ENCODE peak calls at places on chromosome 4, in four cellular contexts. One of them, this sample, is unnamed.

GRCh38 chr4:157804986-157805385 is 367.8 kb downstream of the GASK1B start:
- DNase-seq in PC-3: peak; percentile 23
- DNase-seq in fibroblast of villous mesenchyme: peak; percentile 5
- DNase-seq in ovary: no peak
- DNase-seq in this sample: peak; percentile 34

GRCh38 chr4:1364748-1365147 is 17.7 kb downstream of the UVSSA start:
- DNase-seq in fibroblast of villous mesenchyme: no peak
- DNase-seq in PC-3: no peak
- DNase-seq in ovary: no peak
- DNase-seq in this sample: no peak

GRCh38 chr4:85595796-85596559 is 121.0 kb downstream of the ARHGAP24 start:
- DNase-seq in ovary: no peak
- DNase-seq in fibroblast of villous mesenchyme: peak; percentile 63
- DNase-seq in PC-3: no peak
- DNase-seq in this sample: no peak

GRCh38 chr4:105709081-105709450 is 482 bp downstream of the GSTCD start:
- DNase-seq in PC-3: peak; percentile 8
- DNase-seq in fibroblast of villous mesenchyme: peak; percentile 33
- DNase-seq in ovary: no peak
- DNase-seq in this sample: peak; percentile 9

GRCh38 chr4:60683953-60684352 is 516.2 kb upstream of the ADGRL3 start:
- DNase-seq in fibroblast of villous mesenchyme: peak; percentile 48
- DNase-seq in ovary: no peak
- DNase-seq in PC-3: peak; percentile 66
- DNase-seq in this sample: peak; percentile 87

GRCh38 chr4:48913346-48913745 is 6.8 kb upstream of the OCIAD2 start:
- DNase-seq in ovary: no peak
- DNase-seq in fibroblast of villous mesenchyme: peak; percentile 21
- DNase-seq in PC-3: peak; percentile 84
- DNase-seq in this sample: peak; percentile 74

GRCh38 chr4:6942238-6942800 is 32.7 kb downstream of the TBC1D14 start:
- DNase-seq in PC-3: peak; percentile 51
- DNase-seq in fibroblast of villous mesenchyme: peak; percentile 99
- DNase-seq in ovary: no peak
- DNase-seq in this sample: peak; percentile 98

GRCh38 chr4:70734168-70734954 is 12.6 kb downstream of the RUFY3 start:
- DNase-seq in fibroblast of villous mesenchyme: peak; percentile 69
- DNase-seq in PC-3: peak; percentile 52
- DNase-seq in ovary: no peak
- DNase-seq in this sample: peak; percentile 68

GRCh38 chr4:108337923-108338322 is 169.2 kb upstream of the LEF1 start:
- DNase-seq in fibroblast of villous mesenchyme: peak; percentile 79
- DNase-seq in PC-3: no peak
- DNase-seq in ovary: no peak
- DNase-seq in this sample: peak; percentile 42

GRCh38 chr4:109406337-109406931 is 27.2 kb upstream of the SEC24B start:
- DNase-seq in fibroblast of villous mesenchyme: peak; percentile 69
- DNase-seq in ovary: no peak
- DNase-seq in PC-3: peak; percentile 70
- DNase-seq in this sample: peak; percentile 89

GRCh38 chr4:139077567-139078355 is 62.2 kb downstream of the NOCT start:
- DNase-seq in ovary: no peak
- DNase-seq in PC-3: no peak
- DNase-seq in fibroblast of villous mesenchyme: peak; percentile 12
- DNase-seq in this sample: no peak

GRCh38 chr4:187606581-187606980 is 389.0 kb upstream of the ZFP42 start:
- DNase-seq in fibroblast of villous mesenchyme: peak; percentile 58
- DNase-seq in ovary: no peak
- DNase-seq in PC-3: peak; percentile 64
- DNase-seq in this sample: peak; percentile 70

GRCh38 chr4:87819281-87819919 is 13.4 kb upstream of the MEPE start:
- DNase-seq in fibroblast of villous mesenchyme: peak; percentile 59
- DNase-seq in ovary: no peak
- DNase-seq in PC-3: peak; percentile 82
- DNase-seq in this sample: peak; percentile 86

GRCh38 chr4:87057835-87058234 is 123.0 kb downstream of the AFF1 start:
- DNase-seq in fibroblast of villous mesenchyme: no peak
- DNase-seq in PC-3: peak; percentile 13
- DNase-seq in ovary: no peak
- DNase-seq in this sample: peak; percentile 52

GRCh38 chr4:100414016-100414790 is 103.6 kb downstream of the EMCN start:
- DNase-seq in PC-3: peak; percentile 13
- DNase-seq in ovary: no peak
- DNase-seq in fibroblast of villous mesenchyme: no peak
- DNase-seq in this sample: no peak

GRCh38 chr4:101682946-101683345 is 107.6 kb upstream of the BANK1 start:
- DNase-seq in ovary: no peak
- DNase-seq in fibroblast of villous mesenchyme: no peak
- DNase-seq in PC-3: no peak
- DNase-seq in this sample: no peak

GRCh38 chr4:158129649-158130048 is 43.2 kb downstream of the GASK1B start:
- DNase-seq in PC-3: peak; percentile 37
- DNase-seq in ovary: no peak
- DNase-seq in fibroblast of villous mesenchyme: no peak
- DNase-seq in this sample: no peak

GRCh38 chr4:8871417-8872401 is at the start of gene HMX1:
- DNase-seq in ovary: no peak
- DNase-seq in fibroblast of villous mesenchyme: no peak
- DNase-seq in PC-3: no peak
- DNase-seq in this sample: no peak

GRCh38 chr4:10677796-10678497 is 6.6 kb downstream of the CLNK start:
- DNase-seq in PC-3: no peak
- DNase-seq in fibroblast of villous mesenchyme: no peak
- DNase-seq in ovary: no peak
- DNase-seq in this sample: no peak

GRCh38 chr4:180860136-180860720 is 1383.0 kb upstream of the TENM3 start:
- DNase-seq in PC-3: no peak
- DNase-seq in fibroblast of villous mesenchyme: no peak
- DNase-seq in ovary: no peak
- DNase-seq in this sample: no peak

GRCh38 chr4:89056953-89057398 is at the start of gene FAM13A:
- DNase-seq in ovary: peak; percentile 77
- DNase-seq in PC-3: peak; percentile 86
- DNase-seq in fibroblast of villous mesenchyme: peak; percentile 97
- DNase-seq in this sample: peak; percentile 99

GRCh38 chr4:24912252-24913098 is at the start of gene CCDC149:
- DNase-seq in ovary: peak; percentile 68
- DNase-seq in PC-3: peak; percentile 79
- DNase-seq in fibroblast of villous mesenchyme: peak; percentile 58
- DNase-seq in this sample: peak; percentile 60

GRCh38 chr4:79686976-79687375 is 278.9 kb upstream of the GK2 start:
- DNase-seq in fibroblast of villous mesenchyme: peak; percentile 5
- DNase-seq in ovary: no peak
- DNase-seq in PC-3: no peak
- DNase-seq in this sample: no peak

GRCh38 chr4:173167793-173168395 is 717 bp upstream of the GALNT7 start:
- DNase-seq in PC-3: peak; percentile 48
- DNase-seq in ovary: no peak
- DNase-seq in fibroblast of villous mesenchyme: no peak
- DNase-seq in this sample: peak; percentile 35

GRCh38 chr4:26867914-26868684 is 7.5 kb downstream of the STIM2 start:
- DNase-seq in PC-3: no peak
- DNase-seq in fibroblast of villous mesenchyme: no peak
- DNase-seq in ovary: peak; percentile 46
- DNase-seq in this sample: no peak

GRCh38 chr4:42995343-42995944 is 102.9 kb downstream of the GRXCR1 start:
- DNase-seq in PC-3: peak; percentile 49
- DNase-seq in ovary: no peak
- DNase-seq in fibroblast of villous mesenchyme: peak; percentile 31
- DNase-seq in this sample: peak; percentile 38
- TF ChIP-seq CTCF in PC-3: peak; percentile 72
- TF ChIP-seq CTCF in ovary: no peak
- TF ChIP-seq CTCF in fibroblast of villous mesenchyme: peak; percentile 68
- TF ChIP-seq CTCF in this sample: peak; percentile 60

DNA sequence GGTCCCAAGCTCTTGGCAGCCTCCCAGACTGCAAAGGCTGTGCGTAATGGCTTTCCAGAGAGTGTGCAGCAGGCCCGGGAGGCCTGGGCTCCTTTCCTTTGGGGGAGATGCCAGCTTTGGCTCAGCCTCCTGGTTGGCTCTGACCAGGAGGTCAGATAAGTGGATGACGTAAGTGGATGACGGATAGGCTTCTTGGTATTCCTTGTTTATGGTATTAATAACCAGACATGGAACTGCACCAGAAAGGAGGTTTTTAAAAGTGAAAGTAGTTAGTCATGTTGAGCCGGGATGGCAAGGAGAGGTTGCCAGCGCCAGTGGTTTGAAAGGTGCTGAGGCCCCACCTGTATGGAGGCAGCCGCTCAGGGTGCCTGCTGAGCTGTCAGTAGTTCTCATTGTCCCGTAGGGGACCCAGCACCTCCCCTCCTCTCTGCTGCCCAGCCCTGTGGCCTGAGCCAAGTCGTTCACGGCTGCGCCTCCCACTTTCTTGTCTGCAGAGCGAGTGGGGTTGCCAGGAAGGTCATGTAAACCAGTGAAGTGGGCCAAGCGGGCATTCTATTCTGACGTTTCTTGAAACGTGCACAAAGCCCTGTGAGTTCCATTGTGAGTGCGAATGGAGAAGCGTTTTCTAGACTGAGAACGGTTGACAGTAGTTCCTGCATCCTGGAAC is 28.7 kb upstream of the STOX2 start:
- DNase-seq in PC-3: peak; percentile 16
- DNase-seq in fibroblast of villous mesenchyme: peak; percentile 51
- DNase-seq in ovary: peak; percentile 97
- DNase-seq in this sample: peak; percentile 39
- H3K4me3 ChIP-seq in PC-3: peak overlapping the region; percentile 32
- H3K4me3 ChIP-seq in fibroblast of villous mesenchyme: peak overlapping the region; percentile 47
- H3K4me3 ChIP-seq in ovary: peak overlapping the region; percentile 45
- H3K4me3 ChIP-seq in this sample: no peak overlapping the region

GRCh38 chr4:4941741-4942140 is 77.5 kb downstream of the CYTL1 start:
- DNase-seq in fibroblast of villous mesenchyme: no peak
- DNase-seq in PC-3: no peak
- DNase-seq in ovary: no peak
- DNase-seq in this sample: no peak
- TF ChIP-seq CTCF in fibroblast of villous mesenchyme: no peak
- TF ChIP-seq CTCF in PC-3: no peak
- TF ChIP-seq CTCF in ovary: no peak
- TF ChIP-seq CTCF in this sample: no peak

DNA sequence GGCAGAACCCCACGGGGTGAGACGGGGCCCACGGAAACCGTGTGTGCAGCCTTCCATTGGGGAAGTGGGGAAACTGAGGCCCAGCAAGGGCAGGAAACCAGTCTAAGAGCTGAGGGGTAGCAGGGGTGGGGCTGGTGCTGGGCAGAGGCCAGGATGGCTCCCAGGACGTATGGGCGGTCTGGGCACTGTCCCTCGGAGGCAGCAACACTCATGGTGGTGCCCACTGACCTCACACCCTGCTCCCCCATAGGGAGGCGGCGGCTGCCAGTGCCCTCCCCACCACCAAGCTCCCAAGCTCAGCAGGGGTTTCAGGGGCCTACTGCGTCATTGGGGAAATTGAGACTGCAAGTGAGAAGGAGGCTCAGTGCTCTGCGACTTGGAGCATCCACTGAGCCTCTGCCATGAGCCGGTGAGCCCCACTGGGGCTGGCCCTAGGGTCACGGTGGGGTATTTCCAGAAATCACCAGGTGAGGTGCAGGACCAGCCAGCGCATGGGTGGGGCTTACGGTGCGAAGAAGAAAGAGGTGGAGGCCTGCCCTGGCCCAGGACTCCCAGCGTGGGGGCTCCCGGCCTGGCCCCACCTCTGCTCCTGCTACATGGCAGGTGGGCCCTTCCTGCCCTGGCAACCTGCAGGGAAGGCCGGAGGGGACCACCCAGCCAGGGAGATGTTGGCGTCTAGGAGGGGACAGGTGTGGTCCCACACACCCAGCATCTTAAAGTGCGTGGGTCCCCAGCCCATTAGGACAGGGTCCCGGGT is 900 bp downstream of the MSANTD1 start:
- DNase-seq in fibroblast of villous mesenchyme: no peak
- DNase-seq in ovary: no peak
- DNase-seq in PC-3: no peak
- DNase-seq in this sample: no peak
- H3K4me3 ChIP-seq in fibroblast of villous mesenchyme: no peak overlapping the region
- H3K4me3 ChIP-seq in ovary: no peak overlapping the region
- H3K4me3 ChIP-seq in PC-3: no peak overlapping the region
- H3K4me3 ChIP-seq in this sample: no peak overlapping the region

GRCh38 chr4:153576443-153576774 is 107.7 kb upstream of the TLR2 start:
- DNase-seq in fibroblast of villous mesenchyme: no peak
- DNase-seq in ovary: no peak
- DNase-seq in PC-3: no peak
- DNase-seq in this sample: no peak
- TF ChIP-seq CTCF in fibroblast of villous mesenchyme: no peak
- TF ChIP-seq CTCF in ovary: no peak
- TF ChIP-seq CTCF in PC-3: no peak
- TF ChIP-seq CTCF in this sample: no peak

GRCh38 chr4:13368262-13368661 is 115.9 kb downstream of the RAB28 start:
- DNase-seq in fibroblast of villous mesenchyme: peak; percentile 54
- DNase-seq in ovary: no peak
- DNase-seq in PC-3: no peak
- DNase-seq in this sample: peak; percentile 7
- H3K4me3 ChIP-seq in fibroblast of villous mesenchyme: no peak overlapping the region
- H3K4me3 ChIP-seq in ovary: no peak overlapping the region
- H3K4me3 ChIP-seq in PC-3: no peak overlapping the region
- H3K4me3 ChIP-seq in this sample: no peak overlapping the region

DNA sequence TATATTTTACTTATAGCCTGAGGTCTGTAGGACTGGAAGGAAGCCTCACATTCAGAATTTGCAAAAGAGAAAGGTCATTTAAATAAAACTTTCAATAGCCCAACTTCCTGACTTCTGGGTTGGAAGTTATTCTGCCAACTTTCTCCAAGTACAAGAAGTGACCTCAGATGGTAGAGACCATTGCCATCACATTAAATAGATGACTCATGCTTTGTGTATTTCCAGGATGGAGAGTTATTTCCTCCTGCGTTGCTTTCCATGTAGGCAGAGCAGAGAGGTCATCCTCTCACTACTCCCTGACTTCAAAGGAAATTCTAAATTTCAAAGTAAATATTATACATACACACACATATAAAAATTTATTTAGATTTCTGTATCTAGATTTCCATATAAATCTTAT is 73.0 kb upstream of the NR3C2 start:
- DNase-seq in fibroblast of villous mesenchyme: no peak
- DNase-seq in ovary: no peak
- DNase-seq in PC-3: peak; percentile 88
- DNase-seq in this sample: peak; percentile 52
- TF ChIP-seq CTCF in fibroblast of villous mesenchyme: no peak
- TF ChIP-seq CTCF in ovary: no peak
- TF ChIP-seq CTCF in PC-3: no peak
- TF ChIP-seq CTCF in this sample: no peak

DNA sequence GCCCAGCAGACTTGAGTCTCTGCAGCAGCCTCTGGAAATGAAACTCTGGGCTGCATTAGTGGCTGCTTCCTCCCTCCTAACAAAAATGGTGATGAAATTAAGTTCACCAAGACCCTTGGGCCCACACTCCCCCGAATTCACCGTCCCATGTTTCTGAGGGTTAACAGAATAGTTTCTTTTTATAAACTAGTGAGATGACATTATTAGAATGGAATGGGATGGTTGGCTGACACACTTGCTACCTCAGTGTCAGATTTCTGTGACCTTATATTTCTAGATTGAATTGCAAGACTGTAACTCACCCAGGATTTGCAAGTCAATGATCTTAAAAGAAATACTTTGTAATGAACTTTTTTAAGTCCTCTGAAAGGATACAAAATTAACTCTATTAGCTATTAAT is 127.1 kb downstream of the SHROOM3 start:
- DNase-seq in fibroblast of villous mesenchyme: peak; percentile 76
- DNase-seq in ovary: no peak
- DNase-seq in PC-3: peak; percentile 69
- DNase-seq in this sample: peak; percentile 91
- H3K4me3 ChIP-seq in fibroblast of villous mesenchyme: no peak overlapping the region
- H3K4me3 ChIP-seq in ovary: no peak overlapping the region
- H3K4me3 ChIP-seq in PC-3: peak overlapping the region; percentile 9
- H3K4me3 ChIP-seq in this sample: no peak overlapping the region